ENCODE peak calls at places on chromosomes 13 and 19, in five cellular contexts. N is body of pancreas, H is heart left ventricle, O is lower leg skin, B is left lung. X is an unnamed sample.

GRCh38 chr13:111434578-111435159 is 114.2 kb downstream of the TEX29 start:
- DNase-seq in N (no peak), H (no peak), O (no peak), B (no peak), X (no peak)

GRCh38 chr13:44312131-44312530 is 61.5 kb upstream of the SERP2 start:
- DNase-seq in N (no peak), H (no peak), O (no peak), B (no peak), X (no peak)

GRCh38 chr19:16452321-16452720 is 19.4 kb downstream of the EPS15L1 start:
- DNase-seq in N (no peak), H (no peak), O (no peak), B (peak; percentile 8), X (no peak)

GRCh38 chr13:51262501-51263211 is 40.5 kb downstream of the FAM124A start:
- DNase-seq in N (no peak), H (no peak), O (no peak), B (peak; percentile 45), X (no peak)

GRCh38 chr13:41864658-41865057 is 96.3 kb downstream of the VWA8 start:
- DNase-seq in N (no peak), H (no peak), O (no peak), B (no peak), X (no peak)

GRCh38 chr13:50720856-50721663 is 122.4 kb downstream of the DLEU7 start:
- DNase-seq in N (no peak), H (no peak), O (no peak), B (peak; percentile 39), X (no peak)

GRCh38 chr19:15421726-15422260 is 3.0 kb upstream of the AKAP8L start:
- DNase-seq in N (peak; percentile 48), H (peak; percentile 81), O (no peak), B (no peak), X (no peak)

GRCh38 chr13:75129331-75129730 is 352.6 kb downstream of the TBC1D4 start:
- DNase-seq in N (no peak), H (no peak), O (no peak), B (no peak), X (peak; percentile 55)

GRCh38 chr13:59038824-59039223 is 1124.9 kb downstream of the DIAPH3 start:
- DNase-seq in N (no peak), H (no peak), O (no peak), B (no peak), X (no peak)

GRCh38 chr19:43662487-43662886 is 7.5 kb downstream of the PLAUR start:
- DNase-seq in N (no peak), H (no peak), O (no peak), B (no peak), X (no peak)

GRCh38 chr19:10797078-10797477 is 38.9 kb downstream of the TMED1 start:
- DNase-seq in N (no peak), H (no peak), O (no peak), B (no peak), X (no peak)

GRCh38 chr19:10797541-10798256 is 38.3 kb downstream of the TMED1 start:
- DNase-seq in N (no peak), H (no peak), O (no peak), B (no peak), X (no peak)

GRCh38 chr19:10802479-10802878 is 33.5 kb downstream of the TMED1 start:
- DNase-seq in N (no peak), H (no peak), O (no peak), B (no peak), X (no peak)

GRCh38 chr19:10800488-10800887 is 35.5 kb downstream of the TMED1 start:
- DNase-seq in N (no peak), H (peak; percentile 67), O (no peak), B (peak; percentile 47), X (no peak)

DNA sequence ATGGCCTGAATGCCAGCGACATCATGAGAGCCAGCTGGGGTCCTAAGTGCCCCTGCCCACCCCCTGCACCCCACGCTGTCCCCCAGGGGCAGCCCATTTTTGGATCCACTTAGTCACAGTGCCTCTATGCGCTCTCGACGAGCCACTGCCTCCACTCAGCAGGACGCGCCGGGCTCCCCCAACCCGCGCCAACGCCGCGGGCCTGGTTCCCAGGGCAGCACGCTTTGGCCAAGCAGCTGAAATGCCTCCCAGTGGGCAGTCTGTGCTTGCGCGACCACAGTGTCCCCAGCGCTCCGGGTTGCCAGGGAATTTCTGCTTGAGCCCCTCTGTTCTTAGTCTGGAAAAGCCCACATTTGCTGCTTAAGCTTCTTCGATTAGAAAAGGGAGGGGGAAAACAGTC is 39.4 kb downstream of the TMED1 start:
- DNase-seq in N (no peak), H (no peak), O (no peak), B (no peak), X (no peak)
- TF ChIP-seq CTCF in N (no peak), H (no peak), O (no peak), B (no peak), X (no peak)

DNA sequence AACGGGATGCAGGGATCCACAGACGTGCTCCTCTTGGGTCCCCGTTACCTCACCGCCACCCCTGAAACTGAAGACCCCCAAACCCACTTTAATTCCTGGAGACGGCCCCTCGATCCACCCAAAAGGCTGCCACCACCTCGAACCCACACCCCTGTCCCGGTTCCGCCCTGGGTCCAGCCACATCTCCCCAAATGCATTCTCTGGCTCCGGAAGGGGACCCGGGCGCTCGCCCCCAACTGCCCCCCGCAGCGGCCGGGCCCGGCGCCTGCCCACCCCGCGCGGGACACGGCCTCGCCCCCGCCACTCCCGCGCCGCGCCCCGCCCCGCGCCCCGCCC is 217 bp upstream of the FSTL3 start:
- DNase-seq in N (no peak), H (no peak), O (no peak), B (no peak), X (no peak)
- H3K4me3 ChIP-seq in N (no peak overlapping the region), H (peak overlapping the region; percentile 61), O (no peak overlapping the region), B (peak overlapping the region; percentile 57), X (peak overlapping the region; percentile 80)

DNA sequence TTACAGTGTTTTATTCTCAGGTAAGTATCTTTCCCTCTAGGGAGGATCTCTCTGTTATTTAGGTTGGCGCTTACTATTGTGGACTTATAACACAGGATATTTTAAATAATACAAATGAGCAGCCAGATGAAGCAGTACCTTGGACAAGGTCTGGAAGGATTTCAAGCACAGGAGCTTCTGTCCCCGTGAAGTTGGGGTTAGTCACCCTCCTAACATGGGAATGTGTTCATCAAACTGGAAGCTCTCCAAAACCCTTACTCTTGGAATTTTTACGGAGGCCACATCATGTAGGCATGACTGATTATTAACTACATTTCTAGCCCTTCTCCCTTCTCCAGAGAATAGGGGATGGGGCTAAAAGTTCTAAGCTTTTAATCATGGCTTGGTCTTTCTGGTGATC is 38.3 kb upstream of the SPRY2 start:
- DNase-seq in N (no peak), H (no peak), O (no peak), B (no peak), X (no peak)
- TF ChIP-seq CTCF in N (no peak), H (no peak), O (no peak), B (no peak), X (no peak)

DNA sequence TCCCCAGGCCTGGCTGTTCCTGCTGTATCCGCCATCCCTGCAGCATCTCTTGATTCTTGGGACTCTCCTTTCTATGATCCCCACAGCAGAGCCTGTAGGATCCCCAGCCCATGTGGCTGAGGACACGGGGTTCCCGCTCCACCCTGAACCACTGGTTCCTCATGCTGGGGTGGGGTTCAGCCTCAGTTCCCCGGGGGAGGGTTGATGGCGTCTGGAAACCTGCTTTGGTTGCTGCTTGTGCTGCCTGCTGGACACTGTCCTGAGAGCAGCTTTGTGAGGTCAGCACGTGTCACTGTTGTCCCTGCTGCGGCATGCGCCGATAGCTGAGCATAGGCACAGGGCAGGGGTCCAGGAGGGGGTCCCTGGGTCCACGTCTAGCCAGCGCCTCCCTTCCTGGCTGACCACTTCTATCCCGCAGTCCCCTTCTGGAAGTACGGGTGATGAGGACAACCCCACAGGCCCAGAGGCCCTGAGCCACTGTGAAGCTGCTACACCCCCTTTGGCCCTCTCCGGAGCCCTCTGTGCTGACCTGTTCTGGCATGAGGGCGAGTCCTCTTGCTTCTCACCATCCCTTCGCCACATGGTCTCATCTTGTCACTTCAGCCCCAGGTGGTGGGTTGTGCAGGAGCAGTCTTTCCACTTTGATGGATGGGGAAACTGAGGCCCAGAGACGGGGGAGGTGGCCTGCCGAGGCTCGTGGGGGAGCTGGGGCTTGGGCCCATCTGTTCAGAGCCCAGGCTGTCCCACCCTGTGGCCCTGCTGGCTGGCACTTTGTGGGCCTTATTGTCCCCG is 5.5 kb downstream of the EPN1 start:
- DNase-seq in N (no peak), H (no peak), O (no peak), B (peak; percentile 60), X (no peak)
- H3K4me3 ChIP-seq in N (no peak overlapping the region), H (no peak overlapping the region), O (no peak overlapping the region), B (no peak overlapping the region), X (no peak overlapping the region)

GRCh38 chr19:6199240-6199983 is 63.9 kb downstream of the ACSBG2 start:
- DNase-seq in N (peak; percentile 100), H (peak; percentile 99), O (peak; percentile 100), B (peak; percentile 100), X (peak; percentile 91)
- TF ChIP-seq CTCF in N (peak; percentile 78), H (no peak), O (no peak), B (peak; percentile 23), X (peak; percentile 36)

GRCh38 chr19:3433805-3434540 is 46.4 kb downstream of the SMIM24 start:
- DNase-seq in N (no peak), H (no peak), O (no peak), B (no peak), X (no peak)
- H3K4me3 ChIP-seq in N (no peak overlapping the region), H (no peak overlapping the region), O (no peak overlapping the region), B (no peak overlapping the region), X (no peak overlapping the region)

GRCh38 chr19:52335768-52336116 is 301 bp upstream of the ZNF610 start:
- DNase-seq in N (no peak), H (no peak), O (no peak), B (no peak), X (no peak)
- TF ChIP-seq CTCF in N (no peak), H (no peak), O (no peak), B (no peak), X (no peak)